ENCODE peak calls at places on chromosomes 6 and 20, in six cellular contexts. L is GM23248, H is SK-N-SH, A is osteoblast, Z is endothelial cell of umbilical vein, W is neuronal stem cell. N is an unnamed sample.

GRCh38 chr6:1767481-1768246 is 157.9 kb downstream of the FOXC1 start:
- DNase-seq in H (peak), L (peak), A (peak), Z (peak), W (no peak), N (peak)

GRCh38 chr20:42432931-42433330 is 756.8 kb downstream of the PTPRT start:
- DNase-seq in Z (no peak), H (no peak), L (no peak), A (no peak), W (no peak), N (no peak)

GRCh38 chr6:3356824-3357420 is 98.2 kb downstream of the PSMG4 start:
- DNase-seq in H (no peak), L (peak), Z (no peak), A (no peak), W (no peak), N (no peak)

GRCh38 chr6:21742238-21742660 is 148.7 kb downstream of the SOX4 start:
- DNase-seq in W (no peak), A (no peak), Z (peak), L (peak), H (no peak), N (peak)

GRCh38 chr6:108171291-108171917 is 5.6 kb downstream of the NR2E1 start:
- DNase-seq in A (peak), H (no peak), L (no peak), W (no peak), Z (no peak), N (no peak)

GRCh38 chr6:17365961-17366360 is 27.4 kb upstream of the CAP2 start:
- DNase-seq in A (no peak), Z (no peak), L (no peak), H (no peak), W (no peak), N (no peak)

GRCh38 chr6:91538622-91539021 is 951.8 kb upstream of the MAP3K7 start:
- DNase-seq in W (no peak), Z (no peak), A (no peak), H (no peak), L (no peak), N (no peak)

GRCh38 chr6:167937948-167938911 is 59.2 kb upstream of the KIF25 start:
- DNase-seq in Z (no peak), H (no peak), L (no peak), A (no peak), W (no peak), N (no peak)

GRCh38 chr6:24743265-24743943 is 24.4 kb upstream of the C6orf62 start:
- DNase-seq in H (no peak), A (peak), W (no peak), Z (peak), L (peak), N (peak)

GRCh38 chr6:145731432-145731831 is 3.9 kb downstream of the EPM2A start:
- DNase-seq in W (no peak), Z (no peak), H (no peak), L (no peak), A (no peak), N (peak)

GRCh38 chr6:107841265-107841650 is 17.1 kb upstream of the SCML4 start:
- DNase-seq in L (no peak), Z (no peak), H (no peak), W (no peak), A (no peak), N (no peak)

GRCh38 chr20:34216382-34216742 is 24.9 kb upstream of the ASIP start:
- DNase-seq in A (no peak), H (peak), L (peak), Z (no peak), W (no peak), N (no peak)
- H2AFZ ChIP-seq in A (peak), H (peak), L (peak), Z (peak), W (peak), N (no peak)

GRCh38 chr20:58596244-58597010 is 54.7 kb upstream of the STX16 start:
- DNase-seq in H (no peak), Z (no peak), W (no peak), L (peak), A (peak), N (no peak)

GRCh38 chr20:58599966-58600365 is 51.1 kb upstream of the STX16 start:
- DNase-seq in W (no peak), A (no peak), L (no peak), H (no peak), Z (no peak), N (no peak)

GRCh38 chr20:58598271-58599015 is 52.6 kb upstream of the STX16 start:
- DNase-seq in H (peak), L (peak), A (no peak), Z (no peak), W (no peak), N (peak)

GRCh38 chr20:58595167-58595566 is 55.9 kb upstream of the STX16 start:
- DNase-seq in A (peak), W (no peak), Z (no peak), H (no peak), L (no peak), N (no peak)

GRCh38 chr20:58597021-58597940 is 53.8 kb upstream of the STX16 start:
- DNase-seq in Z (no peak), L (peak), A (peak), W (no peak), H (no peak), N (peak)
- H2AFZ ChIP-seq in Z (no peak), L (peak), A (no peak), W (peak), H (no peak), N (no peak)

GRCh38 chr6:149127212-149127611 is 190.3 kb upstream of the TAB2 start:
- DNase-seq in L (peak), H (no peak), Z (peak), W (no peak), A (no peak), N (peak)
- H2AFZ ChIP-seq in L (no peak), H (no peak), Z (no peak), W (no peak), A (no peak), N (no peak)

GRCh38 chr20:1265916-1266166 is 253 bp upstream of the SNPH start:
- DNase-seq in A (no peak), L (no peak), W (no peak), Z (no peak), H (no peak), N (no peak)

GRCh38 chr20:1264727-1265126 is 1.4 kb upstream of the SNPH start:
- DNase-seq in A (no peak), Z (no peak), L (no peak), W (no peak), H (no peak), N (no peak)

GRCh38 chr20:1266167-1266973 is at the start of gene SNPH:
- DNase-seq in W (peak), L (peak), Z (peak), A (peak), H (peak), N (peak)

GRCh38 chr20:1265226-1265915 is 723 bp upstream of the SNPH start:
- DNase-seq in A (no peak), Z (no peak), H (no peak), W (no peak), L (peak), N (no peak)

GRCh38 chr20:1263853-1264252 is 2.2 kb upstream of the SNPH start:
- DNase-seq in A (no peak), H (no peak), W (no peak), L (peak), Z (peak), N (peak)
- H2AFZ ChIP-seq in A (no peak), H (no peak), W (no peak), L (peak), Z (no peak), N (no peak)

DNA sequence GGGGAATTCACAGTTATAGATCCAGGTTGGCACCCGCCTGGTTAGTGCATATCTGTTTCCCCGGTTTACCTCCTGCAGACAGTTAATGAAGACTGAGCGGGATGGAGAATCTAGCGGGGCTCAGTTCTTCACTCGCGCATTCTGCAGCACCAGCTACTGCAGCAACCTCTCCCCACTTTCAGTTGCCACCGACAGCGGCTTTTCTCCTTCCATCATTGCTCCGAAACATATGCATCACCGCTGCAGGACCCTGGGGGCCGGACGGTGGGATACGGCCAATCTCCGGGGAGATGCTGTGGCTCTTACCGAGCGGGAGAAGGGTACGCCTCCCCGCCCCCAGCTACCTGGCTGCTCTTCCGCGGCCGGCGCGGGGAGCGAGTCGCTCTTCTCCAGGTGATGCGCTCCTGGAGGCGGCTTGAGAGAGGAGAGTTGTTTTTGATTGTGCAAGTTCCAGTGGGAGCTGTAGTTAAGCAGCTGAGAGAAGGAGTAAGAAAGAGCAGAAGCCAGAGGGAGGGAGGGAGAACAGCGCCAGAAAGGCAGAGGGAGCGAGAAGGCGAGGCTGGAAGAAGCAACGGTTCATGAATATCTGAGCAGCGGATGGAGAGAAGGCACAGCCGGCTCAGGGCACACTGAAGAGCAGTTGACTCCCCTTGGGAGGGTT is at the start of gene SGK1:
- DNase-seq in W (peak), H (peak), A (no peak), Z (peak), L (peak), N (peak)
- H2AFZ ChIP-seq in W (peak), H (peak), A (peak), Z (peak), L (peak), N (peak)

GRCh38 chr6:29974901-29975560 is 32.7 kb downstream of the HLA-A start:
- DNase-seq in Z (peak), L (no peak), W (no peak), A (no peak), H (no peak), N (no peak)
- H2AFZ ChIP-seq in Z (no peak), L (no peak), W (peak), A (no peak), H (no peak), N (no peak)

GRCh38 chr6:139581485-139581865 is 207.0 kb upstream of the CITED2 start:
- DNase-seq in W (no peak), H (no peak), A (no peak), Z (no peak), L (no peak), N (no peak)

GRCh38 chr6:139584599-139584998 is 210.2 kb upstream of the CITED2 start:
- DNase-seq in A (no peak), H (no peak), Z (no peak), W (no peak), L (no peak), N (no peak)

GRCh38 chr6:139582956-139583355 is 208.5 kb upstream of the CITED2 start:
- DNase-seq in H (no peak), Z (no peak), W (no peak), A (no peak), L (no peak), N (no peak)

GRCh38 chr6:139580592-139581484 is 206.4 kb upstream of the CITED2 start:
- DNase-seq in H (no peak), A (no peak), Z (no peak), W (no peak), L (no peak), N (no peak)

GRCh38 chr6:139583420-139583819 is 209.0 kb upstream of the CITED2 start:
- DNase-seq in L (no peak), H (no peak), A (no peak), W (no peak), Z (no peak), N (peak)
- H2AFZ ChIP-seq in L (no peak), H (no peak), A (no peak), W (no peak), Z (no peak), N (no peak)